ENCODE peak calls at places on chromosome 2, in six cellular contexts. X, F, T, I, H and S are unnamed samples.

GRCh38 chr2:62765619-62766376 is 60.3 kb downstream of the EHBP1 start:
- DNase-seq in X (no peak), F (no peak), T (no peak), I (no peak), H (no peak), S (no peak)

GRCh38 chr2:42216712-42217111 is 47.6 kb downstream of the EML4 start:
- DNase-seq in X (peak), F (no peak), T (no peak), I (no peak), H (no peak), S (no peak)

GRCh38 chr2:4635289-4635688 is 931.9 kb downstream of the DCDC2C start:
- DNase-seq in X (no peak), F (no peak), T (no peak), I (no peak), H (no peak), S (no peak)

GRCh38 chr2:162473296-162473695 is 129.4 kb downstream of the GCA start:
- DNase-seq in X (no peak), F (no peak), T (no peak), I (no peak), H (no peak), S (no peak)

GRCh38 chr2:152222975-152223638 is 47.5 kb upstream of the STAM2 start:
- DNase-seq in X (peak), F (peak), T (peak), I (peak), H (peak), S (no peak)

GRCh38 chr2:23658466-23658942 is 268.4 kb downstream of the ATAD2B start:
- DNase-seq in X (no peak), F (no peak), T (no peak), I (no peak), H (no peak), S (no peak)

GRCh38 chr2:44997948-44998347 is 11.3 kb downstream of the SIX2 start:
- DNase-seq in X (no peak), F (no peak), T (no peak), I (no peak), H (no peak), S (no peak)

GRCh38 chr2:113274427-113274826 is 4.3 kb downstream of the PAX8 start:
- DNase-seq in X (no peak), F (no peak), T (no peak), I (no peak), H (no peak), S (no peak)

GRCh38 chr2:23588106-23588505 is 203.1 kb downstream of the KLHL29 start:
- DNase-seq in X (no peak), F (peak), T (no peak), I (no peak), H (no peak), S (peak)

GRCh38 chr2:61705625-61706024 is 148.2 kb downstream of the FAM161A start:
- DNase-seq in X (no peak), F (no peak), T (no peak), I (no peak), H (no peak), S (no peak)

GRCh38 chr2:176085861-176086771 is 2.4 kb upstream of the EVX2 start:
- DNase-seq in X (no peak), F (peak), T (no peak), I (peak), H (no peak), S (peak)

GRCh38 chr2:200161458-200161857 is 145.0 kb upstream of the SPATS2L start:
- DNase-seq in X (no peak), F (no peak), T (no peak), I (no peak), H (no peak), S (no peak)

GRCh38 chr2:160721089-160722040 is 227.8 kb upstream of the RBMS1 start:
- DNase-seq in X (no peak), F (no peak), T (no peak), I (no peak), H (no peak), S (no peak)

GRCh38 chr2:204825054-204825453 is 279.8 kb downstream of the PARD3B start:
- DNase-seq in X (no peak), F (no peak), T (no peak), I (no peak), H (no peak), S (no peak)

GRCh38 chr2:189297446-189297845 is 117.9 kb upstream of the COL5A2 start:
- DNase-seq in X (peak), F (no peak), T (no peak), I (no peak), H (no peak), S (no peak)

GRCh38 chr2:236634203-236634602 is 64.6 kb downstream of the ACKR3 start:
- DNase-seq in X (no peak), F (no peak), T (no peak), I (no peak), H (peak), S (no peak)

GRCh38 chr2:10987861-10988260 is 76.1 kb downstream of the KCNF1 start:
- DNase-seq in X (no peak), F (no peak), T (no peak), I (no peak), H (peak), S (no peak)

GRCh38 chr2:120014231-120014990 is 1.5 kb downstream of the EPB41L5 start:
- DNase-seq in X (no peak), F (no peak), T (no peak), I (no peak), H (peak), S (no peak)

GRCh38 chr2:20649586-20650375 is 1.1 kb downstream of the HS1BP3 start:
- DNase-seq in X (no peak), F (no peak), T (no peak), I (no peak), H (no peak), S (no peak)

GRCh38 chr2:219638217-219638947 is 11.0 kb downstream of the SLC4A3 start:
- DNase-seq in X (no peak), F (peak), T (no peak), I (no peak), H (no peak), S (no peak)

GRCh38 chr2:238433941-238434845 is 7.5 kb downstream of the ASB1 start:
- DNase-seq in X (peak), F (no peak), T (no peak), I (no peak), H (no peak), S (no peak)

GRCh38 chr2:51717318-51717717 is 685.4 kb upstream of the NRXN1 start:
- DNase-seq in X (peak), F (no peak), T (no peak), I (no peak), H (no peak), S (no peak)

GRCh38 chr2:174004900-174005605 is 39.9 kb upstream of the SP3 start:
- DNase-seq in X (peak), F (peak), T (no peak), I (no peak), H (no peak), S (no peak)

GRCh38 chr2:18552351-18553077 is 7.9 kb downstream of the RDH14 start:
- DNase-seq in X (peak), F (no peak), T (no peak), I (no peak), H (no peak), S (no peak)

GRCh38 chr2:160429248-160430000 is 64.2 kb downstream of the RBMS1 start:
- DNase-seq in X (peak), F (no peak), T (no peak), I (peak), H (no peak), S (no peak)

GRCh38 chr2:228615501-228615900 is 434.0 kb upstream of the SPHKAP start:
- DNase-seq in X (no peak), F (no peak), T (no peak), I (no peak), H (no peak), S (no peak)

GRCh38 chr2:1584051-1584531 is 160.2 kb downstream of the PXDN start:
- DNase-seq in X (no peak), F (no peak), T (no peak), I (no peak), H (no peak), S (peak)